ENCODE peak calls at places on chromosomes 16 and 17, in nine cellular contexts. One of them, this sample, is unnamed.

GRCh38 chr17:76005263-76006149 is 4.9 kb downstream of the CDK3 start:
- DNase-seq in mucosa of descending colon: peak
- DNase-seq in colonic mucosa: peak
- DNase-seq in stimulated activated CD4-positive, alpha-beta T cell treated with anti-CD3 and anti-CD28 coated beads, Interleukin-12 subunit alpha, Interleukin-12 subunit beta, amount 100 ng/mL, for 4 hours: peak
- DNase-seq in activated B cell treated with CpG ODN at 0.5 μM for 24 hours: peak
- DNase-seq in GM10248: peak
- DNase-seq in activated CD4-positive, alpha-beta T cell treated with anti-CD3 and anti-CD28 coated beads for 36 hours: peak
- DNase-seq in stomach: peak
- DNase-seq in A172: peak
- DNase-seq in this sample: peak

GRCh38 chr17:56754523-56755208 is 79.1 kb downstream of the C17orf67 start:
- DNase-seq in stimulated activated CD4-positive, alpha-beta T cell treated with anti-CD3 and anti-CD28 coated beads, Interleukin-12 subunit alpha, Interleukin-12 subunit beta, amount 100 ng/mL, for 4 hours: no peak
- DNase-seq in mucosa of descending colon: no peak
- DNase-seq in activated CD4-positive, alpha-beta T cell treated with anti-CD3 and anti-CD28 coated beads for 36 hours: peak
- DNase-seq in colonic mucosa: no peak
- DNase-seq in GM10248: no peak
- DNase-seq in A172: peak
- DNase-seq in activated B cell treated with CpG ODN at 0.5 μM for 24 hours: no peak
- DNase-seq in stomach: no peak
- DNase-seq in this sample: no peak

GRCh38 chr16:67542464-67542863 is 13.8 kb downstream of the RIPOR1 start:
- DNase-seq in A172: peak
- DNase-seq in stimulated activated CD4-positive, alpha-beta T cell treated with anti-CD3 and anti-CD28 coated beads, Interleukin-12 subunit alpha, Interleukin-12 subunit beta, amount 100 ng/mL, for 4 hours: peak
- DNase-seq in mucosa of descending colon: no peak
- DNase-seq in activated B cell treated with CpG ODN at 0.5 μM for 24 hours: peak
- DNase-seq in activated CD4-positive, alpha-beta T cell treated with anti-CD3 and anti-CD28 coated beads for 36 hours: peak
- DNase-seq in stomach: peak
- DNase-seq in colonic mucosa: peak
- DNase-seq in GM10248: peak
- DNase-seq in this sample: peak

GRCh38 chr17:79789943-79790804 is 6.7 kb downstream of the CBX8 start:
- DNase-seq in colonic mucosa: no peak
- DNase-seq in activated B cell treated with CpG ODN at 0.5 μM for 24 hours: peak
- DNase-seq in A172: no peak
- DNase-seq in stomach: no peak
- DNase-seq in stimulated activated CD4-positive, alpha-beta T cell treated with anti-CD3 and anti-CD28 coated beads, Interleukin-12 subunit alpha, Interleukin-12 subunit beta, amount 100 ng/mL, for 4 hours: peak
- DNase-seq in activated CD4-positive, alpha-beta T cell treated with anti-CD3 and anti-CD28 coated beads for 36 hours: peak
- DNase-seq in mucosa of descending colon: peak
- DNase-seq in GM10248: peak
- DNase-seq in this sample: no peak

GRCh38 chr16:65546353-65546791 is 424.5 kb upstream of the CDH11 start:
- DNase-seq in GM10248: no peak
- DNase-seq in stimulated activated CD4-positive, alpha-beta T cell treated with anti-CD3 and anti-CD28 coated beads, Interleukin-12 subunit alpha, Interleukin-12 subunit beta, amount 100 ng/mL, for 4 hours: no peak
- DNase-seq in activated B cell treated with CpG ODN at 0.5 μM for 24 hours: no peak
- DNase-seq in activated CD4-positive, alpha-beta T cell treated with anti-CD3 and anti-CD28 coated beads for 36 hours: no peak
- DNase-seq in stomach: no peak
- DNase-seq in colonic mucosa: no peak
- DNase-seq in A172: no peak
- DNase-seq in mucosa of descending colon: no peak
- DNase-seq in this sample: no peak

GRCh38 chr17:34892864-34893263 is 68.4 kb downstream of the CCT6B start:
- DNase-seq in colonic mucosa: no peak
- DNase-seq in A172: peak
- DNase-seq in activated CD4-positive, alpha-beta T cell treated with anti-CD3 and anti-CD28 coated beads for 36 hours: peak
- DNase-seq in GM10248: no peak
- DNase-seq in stomach: no peak
- DNase-seq in activated B cell treated with CpG ODN at 0.5 μM for 24 hours: no peak
- DNase-seq in mucosa of descending colon: no peak
- DNase-seq in stimulated activated CD4-positive, alpha-beta T cell treated with anti-CD3 and anti-CD28 coated beads, Interleukin-12 subunit alpha, Interleukin-12 subunit beta, amount 100 ng/mL, for 4 hours: no peak
- DNase-seq in this sample: no peak

GRCh38 chr17:73646409-73647305 is 2.4 kb upstream of the SDK2 start:
- DNase-seq in stomach: peak
- DNase-seq in A172: no peak
- DNase-seq in stimulated activated CD4-positive, alpha-beta T cell treated with anti-CD3 and anti-CD28 coated beads, Interleukin-12 subunit alpha, Interleukin-12 subunit beta, amount 100 ng/mL, for 4 hours: no peak
- DNase-seq in activated CD4-positive, alpha-beta T cell treated with anti-CD3 and anti-CD28 coated beads for 36 hours: peak
- DNase-seq in GM10248: no peak
- DNase-seq in activated B cell treated with CpG ODN at 0.5 μM for 24 hours: no peak
- DNase-seq in colonic mucosa: no peak
- DNase-seq in mucosa of descending colon: no peak
- DNase-seq in this sample: no peak

GRCh38 chr16:65481956-65482355 is 360.1 kb upstream of the CDH11 start:
- DNase-seq in activated CD4-positive, alpha-beta T cell treated with anti-CD3 and anti-CD28 coated beads for 36 hours: no peak
- DNase-seq in GM10248: no peak
- DNase-seq in mucosa of descending colon: no peak
- DNase-seq in stimulated activated CD4-positive, alpha-beta T cell treated with anti-CD3 and anti-CD28 coated beads, Interleukin-12 subunit alpha, Interleukin-12 subunit beta, amount 100 ng/mL, for 4 hours: no peak
- DNase-seq in colonic mucosa: no peak
- DNase-seq in A172: no peak
- DNase-seq in stomach: no peak
- DNase-seq in activated B cell treated with CpG ODN at 0.5 μM for 24 hours: no peak
- DNase-seq in this sample: no peak

GRCh38 chr16:46928811-46929210 is 44.6 kb downstream of the GPT2 start:
- DNase-seq in A172: no peak
- DNase-seq in colonic mucosa: no peak
- DNase-seq in activated B cell treated with CpG ODN at 0.5 μM for 24 hours: no peak
- DNase-seq in mucosa of descending colon: no peak
- DNase-seq in activated CD4-positive, alpha-beta T cell treated with anti-CD3 and anti-CD28 coated beads for 36 hours: no peak
- DNase-seq in stomach: no peak
- DNase-seq in stimulated activated CD4-positive, alpha-beta T cell treated with anti-CD3 and anti-CD28 coated beads, Interleukin-12 subunit alpha, Interleukin-12 subunit beta, amount 100 ng/mL, for 4 hours: no peak
- DNase-seq in GM10248: no peak
- DNase-seq in this sample: no peak

This sample was measured in activated T-helper 9 cell treated with anti-CD3 and anti-CD28 coated beads, Interleukin-2, amount 50 U/mL, for 16 hours.